ENCODE peak calls at places on chromosomes 3 and 15, in nine cellular contexts. E is GF-D8, S is GM12891, I is activated T-cell treated with anti-CD3 and anti-CD28 coated beads for 48 hours, Z is COR-L47, K is cardiac muscle cell, J is choroid plexus epithelial cell, U is fibroblast of lung, F is glutamatergic neuron. V is an unnamed sample.

GRCh38 chr3:136042608-136043221 is 77.2 kb downstream of the PPP2R3A start:
- DNase-seq in E (no peak), S (peak; percentile 19), I (no peak), Z (peak; percentile 58), K (peak; percentile 79), J (peak; percentile 79), U (peak; percentile 47), F (no peak), V (peak; percentile 30)

GRCh38 chr3:157438371-157438735 is 1.7 kb downstream of the PTX3 start:
- DNase-seq in E (no peak), S (no peak), I (no peak), Z (peak; percentile 37), K (peak; percentile 11), J (peak; percentile 55), U (peak; percentile 25), F (no peak), V (no peak)

GRCh38 chr3:76943058-76943457 is 96.8 kb upstream of the ROBO2 start:
- DNase-seq in E (no peak), S (no peak), I (no peak), Z (no peak), K (peak; percentile 71), J (peak; percentile 78), U (peak; percentile 17), F (no peak), V (no peak)

GRCh38 chr3:39541917-39542329 is 74.4 kb downstream of the MOBP start:
- DNase-seq in E (no peak), S (no peak), I (no peak), Z (peak; percentile 8), K (peak; percentile 26), J (peak; percentile 41), U (peak; percentile 15), F (no peak), V (no peak)

GRCh38 chr15:70196314-70197291 is 98.9 kb upstream of the TLE3 start:
- DNase-seq in E (peak; percentile 32), S (peak; percentile 77), I (peak; percentile 17), Z (peak; percentile 85), K (peak; percentile 67), J (peak; percentile 96), U (peak; percentile 99), F (no peak), V (peak; percentile 61)

GRCh38 chr15:40087991-40088928 is 20.4 kb downstream of the BMF start:
- DNase-seq in E (no peak), S (no peak), I (no peak), Z (no peak), K (peak; percentile 59), J (peak; percentile 61), U (no peak), F (no peak), V (peak; percentile 51)

GRCh38 chr3:1183320-1184048 is 90.7 kb downstream of the CNTN6 start:
- DNase-seq in E (no peak), S (no peak), I (no peak), Z (no peak), K (no peak), J (peak; percentile 40), U (peak; percentile 93), F (no peak), V (no peak)

GRCh38 chr3:151751161-151751560 is 17.4 kb downstream of the AADACL2 start:
- DNase-seq in E (no peak), S (no peak), I (no peak), Z (no peak), K (no peak), J (peak; percentile 88), U (peak; percentile 29), F (no peak), V (no peak)

GRCh38 chr15:41596972-41597371 is 38.0 kb downstream of the TYRO3 start:
- DNase-seq in E (no peak), S (no peak), I (no peak), Z (no peak), K (no peak), J (no peak), U (no peak), F (no peak), V (no peak)

GRCh38 chr3:46930945-46931403 is 45.6 kb downstream of the CCDC12 start:
- DNase-seq in E (no peak), S (no peak), I (no peak), Z (no peak), K (no peak), J (no peak), U (no peak), F (no peak), V (no peak)

GRCh38 chr3:185677146-185677829 is 91.2 kb downstream of the SENP2 start:
- DNase-seq in E (peak; percentile 38), S (peak; percentile 60), I (no peak), Z (no peak), K (peak; percentile 69), J (peak; percentile 91), U (peak; percentile 59), F (no peak), V (peak; percentile 47)

GRCh38 chr3:160078533-160078932 is 89.9 kb downstream of the IL12A start:
- DNase-seq in E (no peak), S (no peak), I (no peak), Z (no peak), K (no peak), J (no peak), U (no peak), F (no peak), V (no peak)

GRCh38 chr3:53495518-53496501 is 1.4 kb downstream of the CACNA1D start:
- DNase-seq in E (no peak), S (peak; percentile 37), I (peak; percentile 2), Z (no peak), K (peak; percentile 46), J (no peak), U (no peak), F (peak; percentile 43), V (peak; percentile 79)

GRCh38 chr3:108623504-108623903 is 34.0 kb downstream of the DZIP3 start:
- DNase-seq in E (no peak), S (no peak), I (no peak), Z (no peak), K (no peak), J (no peak), U (peak; percentile 3), F (no peak), V (no peak)